ENCODE peak calls at places on chromosomes 6 and 20, in seven cellular contexts. Y, C, P, E, H, A and O are unnamed samples.
A peak's percentile ranks its signal among the peaks of the same experiment; 100 is the strongest.

GRCh38 chr6:52183131-52183530 is 3.0 kb upstream of the IL17A start:
- DNase-seq in Y (no peak), C (peak; percentile 13), P (no peak), E (no peak), H (no peak), A (no peak), O (no peak)

GRCh38 chr20:49775229-49775693 is 37.4 kb upstream of the SLC9A8 start:
- DNase-seq in Y (peak; percentile 72), C (peak; percentile 95), P (no peak), E (no peak), H (no peak), A (peak; percentile 84), O (no peak)

GRCh38 chr6:7905416-7905815 is 5.2 kb downstream of the TXNDC5 start:
- DNase-seq in Y (peak; percentile 36), C (no peak), P (no peak), E (no peak), H (no peak), A (no peak), O (no peak)

GRCh38 chr6:138971601-138972000 is 16.5 kb downstream of the REPS1 start:
- DNase-seq in Y (peak; percentile 12), C (no peak), P (no peak), E (no peak), H (no peak), A (no peak), O (no peak)

GRCh38 chr6:32980488-32981038 is 12.2 kb downstream of the BRD2 start:
- DNase-seq in Y (no peak), C (no peak), P (no peak), E (no peak), H (no peak), A (no peak), O (no peak)

GRCh38 chr6:32107447-32107846 is 1.7 kb downstream of the TNXB start:
- DNase-seq in Y (no peak), C (no peak), P (no peak), E (no peak), H (no peak), A (no peak), O (no peak)

GRCh38 chr6:5718231-5718947 is 288.3 kb downstream of the NRN1 start:
- DNase-seq in Y (no peak), C (no peak), P (no peak), E (no peak), H (no peak), A (no peak), O (no peak)

GRCh38 chr6:44028767-44029166 is 98.5 kb downstream of the MRPL14 start:
- DNase-seq in Y (no peak), C (no peak), P (no peak), E (no peak), H (no peak), A (no peak), O (no peak)

GRCh38 chr20:25039697-25040437 is 18.1 kb downstream of the ACSS1 start:
- DNase-seq in Y (peak; percentile 44), C (peak; percentile 100), P (peak; percentile 92), E (peak; percentile 95), H (peak; percentile 88), A (peak; percentile 93), O (peak; percentile 95)

GRCh38 chr20:4246428-4246827 is 231.1 kb upstream of the RNF24 start:
- DNase-seq in Y (no peak), C (no peak), P (no peak), E (no peak), H (no peak), A (no peak), O (no peak)

GRCh38 chr20:3041818-3042504 is 1.5 kb upstream of the GNRH2 start:
- DNase-seq in Y (peak; percentile 4), C (no peak), P (no peak), E (no peak), H (no peak), A (no peak), O (no peak)

GRCh38 chr6:13597073-13597472 is 18.1 kb upstream of the NOL7 start:
- DNase-seq in Y (no peak), C (no peak), P (no peak), E (no peak), H (no peak), A (no peak), O (no peak)

GRCh38 chr20:34720266-34720665 is 16.1 kb downstream of the TP53INP2 start:
- DNase-seq in Y (peak; percentile 26), C (no peak), P (no peak), E (no peak), H (no peak), A (no peak), O (no peak)

GRCh38 chr20:46709459-46710148 is at the start of gene SLC2A10:
- DNase-seq in Y (peak; percentile 61), C (no peak), P (peak; percentile 81), E (peak; percentile 55), H (peak; percentile 38), A (peak; percentile 73), O (no peak)

GRCh38 chr6:124684621-124685020 is 277.6 kb upstream of the RNF217 start:
- DNase-seq in Y (no peak), C (no peak), P (no peak), E (no peak), H (no peak), A (no peak), O (no peak)

GRCh38 chr6:52389264-52389625 is 27.3 kb downstream of the PAQR8 start:
- DNase-seq in Y (peak; percentile 11), C (no peak), P (no peak), E (no peak), H (no peak), A (no peak), O (no peak)

GRCh38 chr6:5078121-5078695 is 6.9 kb upstream of the PPP1R3G start:
- DNase-seq in Y (no peak), C (no peak), P (no peak), E (no peak), H (no peak), A (no peak), O (no peak)

GRCh38 chr6:84177253-84177652 is 50.2 kb downstream of the CEP162 start:
- DNase-seq in Y (no peak), C (peak; percentile 13), P (no peak), E (no peak), H (no peak), A (no peak), O (no peak)

GRCh38 chr6:134015719-134016557 is 36.5 kb downstream of the SLC2A12 start:
- DNase-seq in Y (peak; percentile 47), C (no peak), P (no peak), E (no peak), H (no peak), A (no peak), O (no peak)

DNA sequence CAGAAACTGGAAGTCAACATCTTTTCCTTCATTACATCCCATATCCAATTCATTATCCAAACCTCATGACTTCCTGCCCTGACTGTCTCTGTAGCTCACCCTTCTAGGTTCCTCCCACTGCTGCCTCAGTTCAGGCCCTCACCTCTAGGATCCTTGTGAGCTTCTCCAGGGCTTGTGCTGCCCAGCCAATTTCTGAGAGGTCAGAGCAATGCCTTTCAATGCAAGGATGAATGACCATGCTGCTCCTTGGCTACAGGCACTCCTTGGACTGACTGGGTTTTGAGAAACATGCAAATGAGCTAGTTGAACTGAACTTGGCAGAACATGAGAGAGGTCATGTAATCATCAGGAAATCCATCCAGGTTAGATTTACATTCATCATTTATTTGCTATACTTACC is 173.4 kb downstream of the KIF16B start:
- DNase-seq in Y (no peak), C (no peak), P (no peak), E (no peak), H (no peak), A (no peak), O (no peak)
- H3K4me3 ChIP-seq in Y (no peak overlapping the region), C (no peak overlapping the region), P (no peak overlapping the region), E (no peak overlapping the region), H (no peak overlapping the region), A (no peak overlapping the region), O (no peak overlapping the region)

GRCh38 chr6:143612186-143612585 is 65.6 kb upstream of the PHACTR2 start:
- DNase-seq in Y (peak; percentile 36), C (no peak), P (no peak), E (no peak), H (no peak), A (no peak), O (no peak)

GRCh38 chr6:143616741-143617140 is 61.0 kb upstream of the PHACTR2 start:
- DNase-seq in Y (no peak), C (no peak), P (no peak), E (no peak), H (no peak), A (no peak), O (no peak)

GRCh38 chr6:143615785-143616184 is 62.0 kb upstream of the PHACTR2 start:
- DNase-seq in Y (no peak), C (no peak), P (no peak), E (no peak), H (no peak), A (no peak), O (no peak)

GRCh38 chr6:143613749-143614148 is 64.0 kb upstream of the PHACTR2 start:
- DNase-seq in Y (no peak), C (no peak), P (no peak), E (no peak), H (no peak), A (no peak), O (no peak)

DNA sequence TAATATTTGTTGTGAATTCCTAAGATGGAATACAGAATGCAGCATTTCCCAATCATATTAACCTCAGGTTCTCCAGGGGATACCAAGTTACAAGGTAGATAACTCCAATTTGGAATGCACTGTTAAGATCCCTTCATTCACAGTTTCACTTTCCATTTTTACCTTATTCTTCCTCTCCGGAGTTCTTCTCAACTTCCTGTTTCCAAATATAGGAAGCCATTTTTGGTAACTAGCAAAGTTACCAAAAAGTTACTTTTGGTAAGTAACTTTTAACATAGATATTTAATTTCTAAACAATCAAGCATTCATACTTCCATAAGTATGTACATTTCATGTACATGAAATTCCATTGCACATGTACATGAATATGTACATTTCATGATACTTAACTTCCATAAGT is 63.5 kb upstream of the PHACTR2 start:
- DNase-seq in Y (no peak), C (no peak), P (no peak), E (no peak), H (no peak), A (no peak), O (no peak)
- TF ChIP-seq POLR2A in Y (no peak), C (no peak), P (no peak), E (no peak), H (no peak), A (no peak), O (no peak)

DNA sequence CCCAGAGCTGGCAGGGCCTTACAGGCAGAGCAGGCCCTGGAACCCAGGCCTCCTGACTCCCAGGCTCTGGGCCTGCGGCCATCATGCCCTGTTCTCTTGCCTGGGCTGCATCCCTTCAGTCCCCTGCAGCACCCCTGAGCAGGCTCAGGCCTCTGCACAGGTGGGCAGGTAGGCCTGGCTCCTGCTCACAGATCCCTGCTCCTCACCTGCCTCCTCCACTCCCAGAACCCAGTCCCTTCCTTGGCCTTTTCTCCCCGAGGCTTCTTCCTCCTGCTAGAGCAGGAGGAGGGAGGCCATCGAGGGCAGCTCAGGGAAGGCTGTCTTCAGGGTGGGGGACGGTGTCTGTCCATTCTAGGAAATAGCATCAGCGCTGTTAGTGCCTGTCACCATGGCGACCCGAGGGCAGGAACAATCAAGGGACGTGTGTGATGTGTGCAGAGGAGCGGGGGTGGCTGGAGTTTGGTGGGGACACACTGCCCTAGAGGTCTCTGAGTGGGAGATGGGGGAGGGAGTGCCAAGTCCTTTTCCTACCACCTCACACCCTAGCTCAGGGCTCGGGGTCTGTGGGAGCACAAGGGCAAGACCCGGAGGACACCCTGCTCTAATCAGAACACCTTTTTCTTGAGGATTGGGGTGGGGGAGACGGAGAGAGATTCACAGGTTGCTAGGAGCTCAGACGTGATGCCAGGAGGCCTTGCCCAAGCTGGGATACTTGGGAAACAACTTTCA is 26.6 kb downstream of the GLP1R start:
- DNase-seq in Y (no peak), C (no peak), P (no peak), E (no peak), H (no peak), A (peak; percentile 13), O (no peak)
- H3K27me3 ChIP-seq in Y (no peaks in the 10 kb centered on the region), C (no peaks in the 10 kb centered on the region), P (no peaks in the 10 kb centered on the region), E (no peaks in the 10 kb centered on the region), H (no peaks in the 10 kb centered on the region), A (no peaks in the 10 kb centered on the region), O (no peaks in the 10 kb centered on the region)

GRCh38 chr6:147061152-147061551 is 143.1 kb upstream of the STXBP5 start:
- DNase-seq in Y (no peak), C (no peak), P (no peak), E (no peak), H (no peak), A (no peak), O (no peak)
- H3K4me3 ChIP-seq in Y (no peak overlapping the region), C (no peak overlapping the region), P (no peak overlapping the region), E (no peak overlapping the region), H (no peak overlapping the region), A (no peak overlapping the region), O (no peak overlapping the region)